ENCODE peak calls at places on chromosomes 6 and 20, in four cellular contexts. E is activated CD8-positive, alpha-beta T cell treated with anti-CD3 and anti-CD28 coated beads, Interleukin-2, amount 10 ng/mL, durations not matched to agents 7 days and 5 days; R is uterus; N is CD8-positive, alpha-beta T cell. Q is an unnamed sample.

GRCh38 chr6:37512400-37512958 is 12.8 kb upstream of the CCDC167 start:
- DNase-seq in N (no peak), E (no peak), R (no peak), Q (no peak)

GRCh38 chr20:24531626-24532419 is 62.4 kb downstream of the SYNDIG1 start:
- DNase-seq in R (no peak), N (no peak), E (no peak), Q (no peak)

GRCh38 chr6:132135409-132135808 is 184.2 kb upstream of the CCN2 start:
- DNase-seq in N (no peak), R (no peak), E (no peak), Q (no peak)

GRCh38 chr6:158519761-158520160 is 40.1 kb upstream of the TMEM181 start:
- DNase-seq in R (no peak), E (no peak), N (no peak), Q (no peak)

GRCh38 chr6:138454976-138455706 is 44.2 kb downstream of the NHSL1 start:
- DNase-seq in E (peak; percentile 81), R (no peak), N (peak; percentile 61), Q (peak; percentile 58)

GRCh38 chr20:51639206-51639832 is 96.8 kb upstream of the NFATC2 start:
- DNase-seq in N (peak; percentile 75), E (peak; percentile 66), R (peak; percentile 71), Q (no peak)

GRCh38 chr6:135812085-135812526 is 39.4 kb upstream of the PDE7B start:
- DNase-seq in E (no peak), R (no peak), N (no peak), Q (no peak)

GRCh38 chr20:21105429-21106170 is 558 bp downstream of the LINC00237 start:
- DNase-seq in E (no peak), R (no peak), N (no peak), Q (no peak)

GRCh38 chr6:18270216-18270615 is 5.9 kb upstream of the DEK start:
- DNase-seq in N (no peak), R (no peak), E (no peak), Q (no peak)

GRCh38 chr6:35092362-35093117 is 48.6 kb downstream of the TCP11 start:
- DNase-seq in N (no peak), R (peak; percentile 40), E (no peak), Q (peak; percentile 36)

GRCh38 chr6:80932364-80932763 is 820.1 kb downstream of the TENT5A start:
- DNase-seq in E (no peak), R (no peak), N (no peak), Q (no peak)

GRCh38 chr20:57461726-57462125 is 63.2 kb downstream of the CTCFL start:
- DNase-seq in R (no peak), N (no peak), E (no peak), Q (no peak)

GRCh38 chr6:155424201-155424600 is 31.4 kb downstream of the NOX3 start:
- DNase-seq in N (no peak), E (no peak), R (no peak), Q (no peak)

GRCh38 chr6:40472354-40472753 is 114.8 kb downstream of the LRFN2 start:
- DNase-seq in N (no peak), E (no peak), R (no peak), Q (no peak)

GRCh38 chr6:159313023-159313422 is 143.8 kb downstream of the FNDC1 start:
- DNase-seq in E (no peak), R (no peak), N (no peak), Q (no peak)

GRCh38 chr6:27505209-27506027 is 32.5 kb upstream of the ZNF184 start:
- DNase-seq in E (peak; percentile 34), N (peak; percentile 62), R (peak; percentile 71), Q (peak; percentile 38)

GRCh38 chr6:110255356-110255755 is 75.1 kb downstream of the CDC40 start:
- DNase-seq in E (peak; percentile 40), R (no peak), N (no peak), Q (no peak)

GRCh38 chr6:151291145-151292055 is 51.6 kb downstream of the AKAP12 start:
- DNase-seq in R (peak; percentile 56), E (no peak), N (no peak), Q (peak; percentile 52)

GRCh38 chr20:57695012-57695411 is 14.8 kb downstream of the PMEPA1 start:
- DNase-seq in N (no peak), R (no peak), E (no peak), Q (no peak)

GRCh38 chr6:169291639-169292339 is 38.1 kb upstream of the THBS2 start:
- DNase-seq in E (no peak), N (no peak), R (no peak), Q (peak; percentile 79)

GRCh38 chr6:154127638-154128037 is 88.6 kb downstream of the OPRM1 start:
- DNase-seq in E (no peak), N (no peak), R (no peak), Q (no peak)